ENCODE peak calls at places on chromosomes 7 and 10, in eight cellular contexts. One of them, this sample, is unnamed.

GRCh38 chr7:74343281-74344127 is 54.3 kb downstream of the CLIP2 start:
- DNase-seq in Panc1: peak
- DNase-seq in fibroblast of lung: peak
- DNase-seq in cardiac fibroblast: peak
- DNase-seq in heart right ventricle: no peak
- DNase-seq in astrocyte of the spinal cord: peak
- DNase-seq in upper lobe of right lung: no peak
- DNase-seq in AG04450: no peak
- DNase-seq in this sample: peak

GRCh38 chr10:93849605-93850004 is 44.2 kb upstream of the SLC35G1 start:
- DNase-seq in fibroblast of lung: no peak
- DNase-seq in cardiac fibroblast: no peak
- DNase-seq in upper lobe of right lung: no peak
- DNase-seq in AG04450: no peak
- DNase-seq in astrocyte of the spinal cord: no peak
- DNase-seq in Panc1: no peak
- DNase-seq in heart right ventricle: no peak
- DNase-seq in this sample: no peak

GRCh38 chr10:49271346-49271745 is 27.6 kb upstream of the C10orf71 start:
- DNase-seq in upper lobe of right lung: no peak
- DNase-seq in AG04450: no peak
- DNase-seq in heart right ventricle: no peak
- DNase-seq in cardiac fibroblast: no peak
- DNase-seq in Panc1: no peak
- DNase-seq in fibroblast of lung: no peak
- DNase-seq in astrocyte of the spinal cord: no peak
- DNase-seq in this sample: no peak

GRCh38 chr7:87038993-87039716 is 20.3 kb downstream of the ELAPOR2 start:
- DNase-seq in AG04450: no peak
- DNase-seq in cardiac fibroblast: no peak
- DNase-seq in fibroblast of lung: no peak
- DNase-seq in upper lobe of right lung: no peak
- DNase-seq in Panc1: no peak
- DNase-seq in heart right ventricle: no peak
- DNase-seq in astrocyte of the spinal cord: no peak
- DNase-seq in this sample: no peak

GRCh38 chr7:44155191-44156185 is 14.4 kb upstream of the MYL7 start:
- DNase-seq in AG04450: no peak
- DNase-seq in Panc1: no peak
- DNase-seq in astrocyte of the spinal cord: no peak
- DNase-seq in heart right ventricle: no peak
- DNase-seq in fibroblast of lung: no peak
- DNase-seq in cardiac fibroblast: no peak
- DNase-seq in upper lobe of right lung: no peak
- DNase-seq in this sample: no peak

GRCh38 chr10:28393956-28394568 is 91.2 kb upstream of the MPP7 start:
- DNase-seq in upper lobe of right lung: peak
- DNase-seq in cardiac fibroblast: peak
- DNase-seq in AG04450: peak
- DNase-seq in fibroblast of lung: peak
- DNase-seq in heart right ventricle: peak
- DNase-seq in Panc1: peak
- DNase-seq in astrocyte of the spinal cord: peak
- DNase-seq in this sample: peak

GRCh38 chr10:34249634-34250033 is 565.5 kb downstream of the PARD3 start:
- DNase-seq in Panc1: no peak
- DNase-seq in cardiac fibroblast: no peak
- DNase-seq in fibroblast of lung: no peak
- DNase-seq in astrocyte of the spinal cord: no peak
- DNase-seq in upper lobe of right lung: no peak
- DNase-seq in AG04450: no peak
- DNase-seq in heart right ventricle: no peak
- DNase-seq in this sample: no peak

GRCh38 chr7:102024769-102025391 is 207.5 kb downstream of the CUX1 start:
- DNase-seq in cardiac fibroblast: no peak
- DNase-seq in Panc1: no peak
- DNase-seq in AG04450: no peak
- DNase-seq in upper lobe of right lung: no peak
- DNase-seq in heart right ventricle: peak
- DNase-seq in fibroblast of lung: no peak
- DNase-seq in astrocyte of the spinal cord: no peak
- DNase-seq in this sample: no peak

GRCh38 chr10:33681580-33681979 is 347.1 kb upstream of the NRP1 start:
- DNase-seq in upper lobe of right lung: no peak
- DNase-seq in Panc1: no peak
- DNase-seq in fibroblast of lung: no peak
- DNase-seq in cardiac fibroblast: no peak
- DNase-seq in heart right ventricle: no peak
- DNase-seq in astrocyte of the spinal cord: no peak
- DNase-seq in AG04450: no peak
- DNase-seq in this sample: no peak

GRCh38 chr10:125727436-125727835 is 7.9 kb downstream of the EDRF1 start:
- DNase-seq in fibroblast of lung: no peak
- DNase-seq in cardiac fibroblast: no peak
- DNase-seq in astrocyte of the spinal cord: no peak
- DNase-seq in Panc1: no peak
- DNase-seq in AG04450: no peak
- DNase-seq in upper lobe of right lung: no peak
- DNase-seq in heart right ventricle: no peak
- DNase-seq in this sample: no peak

GRCh38 chr7:102288285-102288930 is 1.7 kb downstream of the SH2B2 start:
- DNase-seq in cardiac fibroblast: no peak
- DNase-seq in AG04450: no peak
- DNase-seq in fibroblast of lung: no peak
- DNase-seq in upper lobe of right lung: no peak
- DNase-seq in astrocyte of the spinal cord: no peak
- DNase-seq in heart right ventricle: no peak
- DNase-seq in Panc1: no peak
- DNase-seq in this sample: peak

GRCh38 chr10:106894675-106895074 is 269.8 kb downstream of the SORCS1 start:
- DNase-seq in heart right ventricle: no peak
- DNase-seq in AG04450: no peak
- DNase-seq in Panc1: no peak
- DNase-seq in fibroblast of lung: no peak
- DNase-seq in astrocyte of the spinal cord: no peak
- DNase-seq in upper lobe of right lung: no peak
- DNase-seq in cardiac fibroblast: no peak
- DNase-seq in this sample: no peak

GRCh38 chr7:36971515-36972139 is 247.3 kb upstream of the AOAH start:
- DNase-seq in heart right ventricle: no peak
- DNase-seq in Panc1: no peak
- DNase-seq in fibroblast of lung: no peak
- DNase-seq in AG04450: no peak
- DNase-seq in astrocyte of the spinal cord: no peak
- DNase-seq in cardiac fibroblast: no peak
- DNase-seq in upper lobe of right lung: no peak
- DNase-seq in this sample: no peak

GRCh38 chr7:66183700-66184099 is 21.4 kb upstream of the TPST1 start:
- DNase-seq in astrocyte of the spinal cord: peak
- DNase-seq in heart right ventricle: no peak
- DNase-seq in cardiac fibroblast: peak
- DNase-seq in AG04450: peak
- DNase-seq in upper lobe of right lung: no peak
- DNase-seq in fibroblast of lung: peak
- DNase-seq in Panc1: no peak
- DNase-seq in this sample: no peak

GRCh38 chr7:43454936-43455518 is 127.9 kb upstream of the STK17A start:
- DNase-seq in astrocyte of the spinal cord: peak
- DNase-seq in Panc1: no peak
- DNase-seq in cardiac fibroblast: peak
- DNase-seq in AG04450: no peak
- DNase-seq in fibroblast of lung: peak
- DNase-seq in heart right ventricle: no peak
- DNase-seq in upper lobe of right lung: no peak
- DNase-seq in this sample: no peak

GRCh38 chr7:119594956-119595355 is 678.0 kb upstream of the KCND2 start:
- DNase-seq in Panc1: no peak
- DNase-seq in fibroblast of lung: no peak
- DNase-seq in astrocyte of the spinal cord: no peak
- DNase-seq in upper lobe of right lung: no peak
- DNase-seq in heart right ventricle: no peak
- DNase-seq in AG04450: no peak
- DNase-seq in cardiac fibroblast: no peak
- DNase-seq in this sample: no peak

GRCh38 chr10:79407811-79408795 is 37.3 kb downstream of the ZCCHC24 start:
- DNase-seq in Panc1: no peak
- DNase-seq in cardiac fibroblast: peak
- DNase-seq in fibroblast of lung: peak
- DNase-seq in heart right ventricle: peak
- DNase-seq in AG04450: peak
- DNase-seq in upper lobe of right lung: no peak
- DNase-seq in astrocyte of the spinal cord: peak
- DNase-seq in this sample: no peak

GRCh38 chr7:34236839-34237492 is 331.6 kb downstream of the BMPER start:
- DNase-seq in astrocyte of the spinal cord: no peak
- DNase-seq in Panc1: no peak
- DNase-seq in heart right ventricle: no peak
- DNase-seq in cardiac fibroblast: no peak
- DNase-seq in upper lobe of right lung: no peak
- DNase-seq in AG04450: no peak
- DNase-seq in fibroblast of lung: no peak
- DNase-seq in this sample: no peak

GRCh38 chr10:64396105-64396504 is 874.9 kb downstream of the REEP3 start:
- DNase-seq in astrocyte of the spinal cord: peak
- DNase-seq in upper lobe of right lung: no peak
- DNase-seq in heart right ventricle: no peak
- DNase-seq in cardiac fibroblast: peak
- DNase-seq in fibroblast of lung: peak
- DNase-seq in AG04450: peak
- DNase-seq in Panc1: no peak
- DNase-seq in this sample: no peak

DNA sequence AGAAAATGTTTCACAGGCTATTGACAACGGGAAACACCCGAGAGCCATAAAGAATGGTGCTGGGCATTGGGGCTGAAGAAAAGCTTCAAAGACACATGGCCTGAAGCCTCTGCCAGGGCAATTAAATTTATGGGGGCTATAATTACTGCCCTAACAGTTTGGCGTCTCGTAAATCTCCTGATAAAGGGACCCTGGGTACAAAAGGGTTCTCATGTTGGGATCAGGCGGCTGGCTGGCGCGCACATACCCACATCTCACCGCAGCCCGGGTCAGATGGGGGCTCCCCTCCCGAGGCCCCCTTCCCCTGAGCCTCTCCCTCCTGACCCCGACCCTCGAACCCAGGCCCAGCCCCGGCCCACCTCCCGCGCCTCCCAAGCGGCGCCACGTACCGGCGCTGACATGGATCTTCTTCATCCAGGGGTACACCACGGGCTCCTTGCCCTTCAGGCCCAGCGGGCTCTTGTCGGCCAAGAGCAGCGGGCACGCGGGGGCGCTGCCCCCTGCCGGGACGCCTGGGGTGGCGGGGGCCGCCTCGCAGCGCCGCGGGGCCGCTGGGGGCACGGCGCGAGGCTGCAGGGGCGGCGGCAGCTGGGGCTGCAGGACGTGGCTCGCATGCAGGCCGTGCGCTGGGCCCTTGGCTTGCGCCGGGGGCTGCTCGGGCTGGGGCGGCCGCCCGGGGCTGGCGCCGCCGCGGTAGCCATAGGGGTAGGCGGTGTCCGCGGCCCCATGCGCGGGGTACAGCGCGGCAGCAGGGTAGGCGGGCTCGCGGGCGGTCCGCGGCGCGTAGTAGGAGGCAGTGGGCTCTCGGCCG is 623 bp downstream of the HOXA4 start:
- DNase-seq in astrocyte of the spinal cord: no peak
- DNase-seq in AG04450: no peak
- DNase-seq in Panc1: no peak
- DNase-seq in fibroblast of lung: peak
- DNase-seq in upper lobe of right lung: peak
- DNase-seq in cardiac fibroblast: no peak
- DNase-seq in heart right ventricle: no peak
- DNase-seq in this sample: no peak
- TF ChIP-seq CTCF in astrocyte of the spinal cord: no peak
- TF ChIP-seq CTCF in AG04450: no peak
- TF ChIP-seq CTCF in Panc1: no peak
- TF ChIP-seq CTCF in fibroblast of lung: no peak
- TF ChIP-seq CTCF in upper lobe of right lung: no peak
- TF ChIP-seq CTCF in cardiac fibroblast: no peak
- TF ChIP-seq CTCF in heart right ventricle: no peak
- TF ChIP-seq CTCF in this sample: no peak

GRCh38 chr7:91869661-91870060 is 10.8 kb downstream of the MTERF1 start:
- DNase-seq in fibroblast of lung: no peak
- DNase-seq in heart right ventricle: no peak
- DNase-seq in AG04450: no peak
- DNase-seq in cardiac fibroblast: no peak
- DNase-seq in upper lobe of right lung: no peak
- DNase-seq in astrocyte of the spinal cord: no peak
- DNase-seq in Panc1: no peak
- DNase-seq in this sample: no peak
- TF ChIP-seq CTCF in fibroblast of lung: peak
- TF ChIP-seq CTCF in heart right ventricle: no peak
- TF ChIP-seq CTCF in AG04450: no peak
- TF ChIP-seq CTCF in cardiac fibroblast: peak
- TF ChIP-seq CTCF in upper lobe of right lung: no peak
- TF ChIP-seq CTCF in astrocyte of the spinal cord: no peak
- TF ChIP-seq CTCF in Panc1: no peak
- TF ChIP-seq CTCF in this sample: no peak

GRCh38 chr7:133434246-133434865 is 181.5 kb downstream of the EXOC4 start:
- DNase-seq in AG04450: no peak
- DNase-seq in astrocyte of the spinal cord: peak
- DNase-seq in Panc1: no peak
- DNase-seq in heart right ventricle: no peak
- DNase-seq in upper lobe of right lung: no peak
- DNase-seq in fibroblast of lung: peak
- DNase-seq in cardiac fibroblast: peak
- DNase-seq in this sample: no peak
- TF ChIP-seq CTCF in AG04450: peak
- TF ChIP-seq CTCF in astrocyte of the spinal cord: peak
- TF ChIP-seq CTCF in Panc1: peak
- TF ChIP-seq CTCF in heart right ventricle: peak
- TF ChIP-seq CTCF in upper lobe of right lung: peak
- TF ChIP-seq CTCF in fibroblast of lung: peak
- TF ChIP-seq CTCF in cardiac fibroblast: peak
- TF ChIP-seq CTCF in this sample: peak

GRCh38 chr7:133061792-133062191 is 20.1 kb downstream of the CHCHD3 start:
- DNase-seq in fibroblast of lung: no peak
- DNase-seq in upper lobe of right lung: no peak
- DNase-seq in heart right ventricle: no peak
- DNase-seq in cardiac fibroblast: no peak
- DNase-seq in Panc1: no peak
- DNase-seq in astrocyte of the spinal cord: no peak
- DNase-seq in AG04450: no peak
- DNase-seq in this sample: no peak

GRCh38 chr7:133064082-133064825 is 17.6 kb downstream of the CHCHD3 start:
- DNase-seq in heart right ventricle: no peak
- DNase-seq in astrocyte of the spinal cord: no peak
- DNase-seq in upper lobe of right lung: no peak
- DNase-seq in Panc1: no peak
- DNase-seq in cardiac fibroblast: no peak
- DNase-seq in fibroblast of lung: no peak
- DNase-seq in AG04450: no peak
- DNase-seq in this sample: no peak

GRCh38 chr7:133061357-133061756 is 20.5 kb downstream of the CHCHD3 start:
- DNase-seq in Panc1: no peak
- DNase-seq in heart right ventricle: peak
- DNase-seq in upper lobe of right lung: no peak
- DNase-seq in cardiac fibroblast: no peak
- DNase-seq in astrocyte of the spinal cord: no peak
- DNase-seq in AG04450: no peak
- DNase-seq in fibroblast of lung: no peak
- DNase-seq in this sample: no peak

GRCh38 chr7:133070562-133070961 is 11.3 kb downstream of the CHCHD3 start:
- DNase-seq in cardiac fibroblast: no peak
- DNase-seq in astrocyte of the spinal cord: no peak
- DNase-seq in AG04450: no peak
- DNase-seq in upper lobe of right lung: no peak
- DNase-seq in heart right ventricle: no peak
- DNase-seq in fibroblast of lung: peak
- DNase-seq in Panc1: no peak
- DNase-seq in this sample: no peak

GRCh38 chr7:133065301-133065700 is 16.6 kb downstream of the CHCHD3 start:
- DNase-seq in Panc1: no peak
- DNase-seq in upper lobe of right lung: no peak
- DNase-seq in fibroblast of lung: no peak
- DNase-seq in astrocyte of the spinal cord: no peak
- DNase-seq in heart right ventricle: no peak
- DNase-seq in AG04450: no peak
- DNase-seq in cardiac fibroblast: no peak
- DNase-seq in this sample: no peak
- TF ChIP-seq CTCF in Panc1: no peak
- TF ChIP-seq CTCF in upper lobe of right lung: no peak
- TF ChIP-seq CTCF in fibroblast of lung: no peak
- TF ChIP-seq CTCF in astrocyte of the spinal cord: no peak
- TF ChIP-seq CTCF in heart right ventricle: no peak
- TF ChIP-seq CTCF in AG04450: no peak
- TF ChIP-seq CTCF in cardiac fibroblast: no peak
- TF ChIP-seq CTCF in this sample: no peak